ENCODE peak calls at places on chromosomes 12 and 14, in four cellular contexts. Z is Right ventricle myocardium inferior; V is omental fat pad; J is activated CD8-positive, alpha-beta memory T cell treated with anti-CD3 and anti-CD28 coated beads, Interleukin-2, amount 10 ng/mL, durations not matched to agents 7 days and 5 days. H is an unnamed sample.
A peak's percentile ranks its signal among the peaks of the same experiment; 100 is the strongest.

GRCh38 chr12:101792046-101792931 is 38.5 kb downstream of the GNPTAB start:
- ATAC-seq in Z (peak; percentile 54), V (no peak), J (no peak), H (peak; percentile 71)

GRCh38 chr12:127515941-127516340 is 751.0 kb upstream of the TMEM132C start:
- ATAC-seq in Z (no peak), V (no peak), J (no peak), H (no peak)

GRCh38 chr12:132162508-132163031 is 18.3 kb downstream of the NOC4L start:
- ATAC-seq in Z (peak; percentile 27), V (peak; percentile 31), J (peak; percentile 43), H (peak; percentile 80)

GRCh38 chr12:105476616-105477015 is 146.1 kb downstream of the C12orf75 start:
- ATAC-seq in Z (no peak), V (no peak), J (no peak), H (no peak)

GRCh38 chr12:48979602-48980388 is 1.7 kb downstream of the WNT1 start:
- ATAC-seq in Z (no peak), V (no peak), J (peak; percentile 49), H (peak; percentile 6)

GRCh38 chr14:65866422-65866821 is 453.9 kb downstream of the FUT8 start:
- ATAC-seq in Z (no peak), V (no peak), J (no peak), H (no peak)

GRCh38 chr14:104732355-104732804 is 8.4 kb downstream of the ADSS1 start:
- ATAC-seq in Z (peak; percentile 72), V (peak; percentile 17), J (no peak), H (no peak)

GRCh38 chr14:23588884-23589598 is 10.5 kb upstream of the JPH4 start:
- ATAC-seq in Z (peak; percentile 83), V (peak; percentile 78), J (peak; percentile 99), H (peak; percentile 100)

GRCh38 chr12:62772556-62772955 is 162.4 kb downstream of the PPM1H start:
- ATAC-seq in Z (no peak), V (no peak), J (no peak), H (peak; percentile 41)

GRCh38 chr12:95836185-95836609 is 22.6 kb upstream of the SNRPF start:
- ATAC-seq in Z (no peak), V (peak; percentile 59), J (no peak), H (peak; percentile 91)

GRCh38 chr12:47277972-47278448 is 198.3 kb upstream of the AMIGO2 start:
- ATAC-seq in Z (no peak), V (peak; percentile 82), J (no peak), H (peak; percentile 35)

GRCh38 chr12:7877421-7877820 is 4.7 kb upstream of the SLC2A14 start:
- ATAC-seq in Z (no peak), V (no peak), J (no peak), H (no peak)

GRCh38 chr12:1502856-1503255 is 91.5 kb downstream of the FBXL14 start:
- ATAC-seq in Z (no peak), V (no peak), J (no peak), H (peak; percentile 27)

GRCh38 chr12:54033980-54034783 is 1.3 kb downstream of the HOXC5 start:
- ATAC-seq in Z (no peak), V (no peak), J (peak; percentile 21), H (peak; percentile 60)

GRCh38 chr12:9730591-9730990 is 2.3 kb downstream of the CLECL1 start:
- ATAC-seq in Z (no peak), V (no peak), J (no peak), H (no peak)

GRCh38 chr12:108332791-108333382 is 6.2 kb downstream of the CMKLR1 start:
- ATAC-seq in Z (peak; percentile 54), V (peak; percentile 42), J (no peak), H (no peak)

GRCh38 chr14:21454843-21455550 is 926 bp downstream of the CHD8 start:
- ATAC-seq in Z (no peak), V (no peak), J (no peak), H (peak; percentile 14)

GRCh38 chr12:49789992-49790391 is 38.2 kb downstream of the NCKAP5L start:
- ATAC-seq in Z (no peak), V (no peak), J (no peak), H (no peak)

GRCh38 chr12:62525306-62525705 is 58.7 kb downstream of the MON2 start:
- ATAC-seq in Z (no peak), V (no peak), J (peak; percentile 27), H (no peak)

GRCh38 chr14:77339407-77339806 is 18.6 kb downstream of the GSTZ1 start:
- ATAC-seq in Z (no peak), V (no peak), J (no peak), H (no peak)

GRCh38 chr14:106204063-106204462 is 677.7 kb downstream of the TMEM121 start:
- ATAC-seq in Z (no peak), V (no peak), J (no peak), H (no peak)

GRCh38 chr12:6478406-6478805 is 7.9 kb upstream of the VAMP1 start:
- ATAC-seq in Z (no peak), V (no peak), J (no peak), H (no peak)

H was measured in SK-N-SH treated with all-trans-retinoic acid at 6 μM for 48 hours.